ENCODE peak calls at places on chromosomes 11 and 22, in six cellular contexts. M is upper lobe of left lung, A is HCT116, P is transverse colon, C is stomach, O is SK-N-SH. Y is an unnamed sample.

GRCh38 chr11:112590778-112591177 is 330.1 kb upstream of the PLET1 start:
- DNase-seq in M (no peak), A (no peak), P (no peak), C (no peak), O (no peak), Y (no peak)

GRCh38 chr22:44497218-44497903 is 672 bp downstream of the RTL6 start:
- DNase-seq in M (no peak), A (no peak), P (peak), C (no peak), O (peak), Y (no peak)

GRCh38 chr11:109788969-109789490 is 304.2 kb upstream of the ZC3H12C start:
- DNase-seq in M (no peak), A (no peak), P (no peak), C (no peak), O (peak), Y (no peak)

GRCh38 chr11:75434886-75435570 is 2.0 kb upstream of the KLHL35 start:
- DNase-seq in M (no peak), A (no peak), P (no peak), C (no peak), O (no peak), Y (no peak)

GRCh38 chr11:132111781-132112380 is 741.5 kb downstream of the NTM start:
- DNase-seq in M (no peak), A (no peak), P (no peak), C (no peak), O (no peak), Y (no peak)

GRCh38 chr11:17277024-17277584 is 565 bp downstream of the NUCB2 start:
- DNase-seq in M (no peak), A (no peak), P (no peak), C (no peak), O (no peak), Y (peak)

GRCh38 chr11:119472856-119473222 is 49.9 kb upstream of the THY1 start:
- DNase-seq in M (no peak), A (no peak), P (no peak), C (no peak), O (no peak), Y (no peak)

GRCh38 chr22:20591660-20592310 is 84.4 kb downstream of the MED15 start:
- DNase-seq in M (no peak), A (peak), P (no peak), C (peak), O (no peak), Y (peak)

GRCh38 chr11:128936546-128937275 is 6.0 kb downstream of the TP53AIP1 start:
- DNase-seq in M (no peak), A (no peak), P (no peak), C (no peak), O (no peak), Y (no peak)

GRCh38 chr22:23183107-23183698 is 2.9 kb downstream of the BCR start:
- DNase-seq in M (peak), A (no peak), P (peak), C (peak), O (peak), Y (peak)

DNA sequence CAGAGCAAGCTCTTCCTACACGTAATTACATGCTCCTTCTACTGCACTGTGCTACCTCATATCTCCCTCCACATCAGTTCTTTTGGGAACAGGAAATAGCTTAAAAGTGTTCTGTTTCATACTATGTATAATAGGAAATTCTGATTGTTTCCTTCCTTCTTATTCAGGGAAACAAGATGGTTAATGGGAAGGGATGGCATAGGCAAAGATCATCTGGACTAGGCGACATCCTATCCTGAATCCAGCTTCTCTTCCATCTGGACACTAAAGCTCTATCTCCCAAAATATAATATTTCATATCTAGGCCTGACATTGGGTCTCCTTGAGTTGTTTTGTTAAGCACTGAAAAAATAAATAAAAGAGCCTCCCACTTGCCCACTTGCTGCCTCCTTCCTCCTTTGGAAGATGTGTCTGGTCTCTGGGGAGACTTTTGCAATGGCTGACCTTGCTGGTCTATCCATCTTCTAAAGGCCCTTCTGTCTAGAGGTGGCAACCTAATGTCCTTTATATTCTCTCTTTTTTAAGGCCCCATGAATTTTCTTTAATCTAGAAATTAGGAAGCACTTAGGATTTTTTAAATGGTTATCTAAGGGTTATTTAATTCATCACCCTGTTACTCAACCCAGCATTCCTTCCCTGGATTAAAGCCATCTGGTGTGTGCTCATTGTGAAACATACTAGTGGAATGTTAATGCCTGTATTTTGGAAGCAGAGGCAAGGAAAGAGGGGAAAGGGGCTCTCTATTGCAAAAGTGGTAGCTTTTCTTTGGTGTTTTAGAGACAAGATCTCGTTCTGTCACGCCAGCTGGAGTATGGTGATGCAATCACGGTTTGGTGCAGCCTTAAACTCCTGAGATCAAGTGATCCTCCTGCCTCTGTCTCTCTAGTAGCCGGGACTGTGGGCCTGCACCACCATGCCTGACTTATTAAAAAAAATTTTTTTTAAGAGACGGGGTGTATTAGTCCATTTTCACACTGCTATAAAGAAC is 20.6 kb downstream of the CLMP start:
- DNase-seq in M (peak), A (no peak), P (peak), C (peak), O (no peak), Y (no peak)
- TF ChIP-seq POLR2AphosphoS5 in M (peak), A (no peak), P (peak), C (peak), O (peak), Y (no peak)

DNA sequence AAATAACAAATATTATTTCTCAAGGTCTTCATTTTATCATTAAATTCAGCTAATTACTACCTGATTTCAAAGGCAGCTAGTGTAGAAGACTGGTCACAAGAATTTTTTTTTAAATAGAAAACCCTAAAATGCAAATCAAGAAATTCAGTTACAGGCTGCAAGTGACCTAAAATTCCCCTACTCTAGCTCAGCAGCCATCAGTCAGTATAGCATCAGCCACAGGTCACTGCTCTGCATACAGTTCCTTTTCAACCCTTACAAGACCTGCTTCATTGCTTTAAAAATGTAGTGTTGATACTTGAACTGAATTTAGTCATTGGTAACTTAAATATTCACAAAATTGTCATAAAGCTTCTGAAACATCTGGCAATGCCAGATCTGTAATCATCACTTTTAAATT is 9.5 kb upstream of the B3GNT6 start:
- DNase-seq in M (no peak), A (no peak), P (no peak), C (no peak), O (no peak), Y (no peak)
- H3K27ac ChIP-seq in M (no peak), A (no peak), P (no peak), C (no peak), O (no peak), Y (no peak)

DNA sequence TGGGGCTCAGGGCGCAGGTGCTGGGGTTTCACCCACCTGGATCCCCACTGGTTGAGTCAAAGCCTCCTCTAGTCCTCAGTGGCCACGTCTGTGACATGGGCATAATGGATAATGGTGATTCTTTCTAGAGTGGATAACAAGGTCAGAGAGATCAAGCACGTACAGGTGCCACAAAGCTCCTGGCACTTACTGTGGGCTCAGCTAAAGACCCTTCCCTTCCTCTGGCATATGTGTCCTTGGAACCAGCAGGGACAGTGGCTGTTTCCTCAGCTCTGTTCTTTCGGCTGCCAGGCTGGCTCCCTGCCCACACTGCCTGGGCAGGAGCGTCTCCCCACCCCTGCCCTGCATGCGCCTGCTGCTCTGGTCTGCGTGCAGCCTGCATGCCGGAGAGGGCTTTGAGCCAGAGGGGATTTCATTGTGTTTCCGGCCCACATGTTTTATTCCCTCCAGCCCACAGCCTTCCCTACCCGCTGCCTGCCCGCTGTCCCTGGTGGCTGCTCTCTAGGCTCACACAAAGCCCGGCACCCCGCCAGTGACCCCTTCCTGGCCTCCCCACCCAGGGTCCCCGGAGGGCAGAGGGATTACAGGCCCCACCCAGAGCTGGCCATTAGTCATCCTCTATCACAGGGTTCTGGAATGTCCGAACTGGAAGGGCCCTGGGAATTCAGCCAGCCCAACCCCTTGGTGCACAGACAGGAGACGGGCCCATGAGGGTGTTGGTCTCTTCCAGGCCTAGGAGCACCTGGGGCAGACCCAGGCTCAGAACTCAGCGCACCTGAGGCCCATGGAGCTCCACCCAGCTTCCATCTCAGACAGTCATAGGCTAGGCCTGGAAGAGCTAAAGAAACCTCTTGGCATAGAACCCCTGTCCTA is 55.3 kb upstream of the GCAT start:
- DNase-seq in M (peak), A (peak), P (peak), C (peak), O (peak), Y (peak)
- TF ChIP-seq CTCF in M (no peak), A (peak), P (peak), C (no peak), O (peak), Y (no peak)

GRCh38 chr11:83764643-83765042 is 478.5 kb upstream of the CCDC90B start:
- DNase-seq in M (no peak), A (no peak), P (no peak), C (no peak), O (no peak), Y (no peak)

GRCh38 chr11:83773950-83774880 is 488.0 kb upstream of the CCDC90B start:
- DNase-seq in M (no peak), A (no peak), P (no peak), C (no peak), O (no peak), Y (no peak)

GRCh38 chr11:83766932-83767331 is 480.8 kb upstream of the CCDC90B start:
- DNase-seq in M (no peak), A (no peak), P (no peak), C (no peak), O (no peak), Y (no peak)

GRCh38 chr11:83768476-83768875 is 482.3 kb upstream of the CCDC90B start:
- DNase-seq in M (no peak), A (no peak), P (no peak), C (no peak), O (no peak), Y (no peak)
- TF ChIP-seq POLR2AphosphoS5 in M (no peak), A (no peak), P (no peak), C (no peak), O (no peak), Y (no peak)

DNA sequence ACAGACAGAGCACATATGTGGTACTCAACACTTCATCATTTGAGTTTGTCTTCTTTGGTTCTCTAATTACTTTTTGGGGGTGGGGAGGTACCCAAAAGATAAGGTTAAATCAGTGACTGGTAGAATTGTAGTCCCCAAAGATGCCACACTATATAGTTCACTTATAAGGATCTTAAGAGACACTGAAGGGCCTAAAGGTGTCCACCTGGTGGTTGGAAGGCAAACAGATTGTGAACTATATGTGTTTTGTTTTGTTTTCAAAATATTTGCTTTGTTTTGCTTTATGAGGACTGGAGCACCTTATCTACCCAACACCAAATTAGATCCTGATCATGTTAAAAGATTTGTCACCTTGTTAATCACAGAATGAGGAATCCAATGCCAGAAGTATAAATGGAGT is 136.1 kb downstream of the DCDC1 start:
- DNase-seq in M (no peak), A (peak), P (no peak), C (no peak), O (no peak), Y (no peak)
- H3K27ac ChIP-seq in M (no peak), A (no peak), P (no peak), C (no peak), O (no peak), Y (no peak)

DNA sequence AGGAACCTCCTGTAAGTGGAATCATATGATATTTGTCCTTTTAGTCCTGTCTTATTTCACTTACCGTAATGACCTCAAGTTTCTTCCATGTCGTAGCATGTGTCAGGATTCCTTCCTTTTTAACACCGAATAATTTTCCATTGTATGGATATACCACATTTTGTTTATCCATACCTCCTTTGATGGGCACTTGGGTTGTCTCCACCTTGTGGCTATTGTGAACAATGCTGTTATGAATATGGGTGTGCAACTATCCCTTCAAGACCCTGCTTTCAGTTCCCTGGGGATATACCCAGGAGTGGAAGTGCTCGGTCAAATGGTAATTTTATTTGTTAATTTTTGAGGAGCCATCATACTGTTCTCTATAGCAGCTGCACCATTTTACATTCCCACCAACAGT is 244.9 kb upstream of the BLID start:
- DNase-seq in M (no peak), A (no peak), P (no peak), C (no peak), O (no peak), Y (no peak)
- TF ChIP-seq CTCF in M (no peak), A (peak), P (no peak), C (no peak), O (peak), Y (no peak)

GRCh38 chr11:44915621-44916020 is 35.1 kb downstream of the TP53I11 start:
- DNase-seq in M (no peak), A (no peak), P (no peak), C (no peak), O (no peak), Y (no peak)
- TF ChIP-seq POLR2AphosphoS5 in M (no peak), A (no peak), P (no peak), C (no peak), O (no peak), Y (no peak)

GRCh38 chr11:29129850-29130249 is 887.0 kb downstream of the KCNA4 start:
- DNase-seq in M (no peak), A (no peak), P (no peak), C (no peak), O (no peak), Y (no peak)
- H3K27ac ChIP-seq in M (no peak), A (no peak), P (no peak), C (no peak), O (no peak), Y (no peak)

GRCh38 chr22:49548356-49549202 is 279.1 kb downstream of the BRD1 start:
- DNase-seq in M (peak), A (no peak), P (no peak), C (no peak), O (no peak), Y (no peak)
- TF ChIP-seq CTCF in M (no peak), A (peak), P (no peak), C (no peak), O (no peak), Y (no peak)

GRCh38 chr11:30002157-30002556 is 14.7 kb downstream of the KCNA4 start:
- DNase-seq in M (no peak), A (no peak), P (no peak), C (no peak), O (no peak), Y (no peak)
- TF ChIP-seq POLR2AphosphoS5 in M (no peak), A (no peak), P (no peak), C (no peak), O (no peak), Y (no peak)